ENCODE peak calls at places on chromosomes 12 and 14, in nine cellular contexts. F is tibial artery, M is GM12864, X is right lobe of liver, N is astrocyte of the spinal cord, E is lower leg skin, T is osteoblast, I is BJ, A is GM12865. B is an unnamed sample.

GRCh38 chr14:57244103-57244502 is 24.6 kb downstream of the EXOC5 start:
- DNase-seq in E (no peak), X (no peak), F (no peak), T (no peak), M (no peak), I (peak; percentile 25), N (peak; percentile 28), A (no peak), B (no peak)

GRCh38 chr12:90909069-90909676 is 45.8 kb downstream of the CCER1 start:
- DNase-seq in T (peak; percentile 73), A (peak; percentile 3), E (no peak), N (peak; percentile 65), I (no peak), F (no peak), X (no peak), M (no peak), B (no peak)

GRCh38 chr14:96072076-96072475 is 32.9 kb downstream of the C14orf132 start:
- DNase-seq in E (no peak), F (no peak), N (no peak), I (no peak), M (no peak), X (no peak), A (no peak), T (no peak), B (no peak)

GRCh38 chr14:68622856-68623255 is 170.0 kb downstream of the ZFP36L1 start:
- DNase-seq in M (no peak), X (no peak), A (peak; percentile 63), F (no peak), N (no peak), I (no peak), E (no peak), T (no peak), B (no peak)

GRCh38 chr12:111405856-111406473 is at the start of gene SH2B3:
- DNase-seq in E (no peak), N (no peak), A (no peak), T (peak; percentile 97), M (no peak), F (no peak), I (no peak), X (no peak), B (no peak)

GRCh38 chr12:6872073-6873048 is 742 bp downstream of the SPSB2 start:
- DNase-seq in T (peak; percentile 98), N (peak; percentile 72), X (peak; percentile 89), A (peak; percentile 88), M (no peak), F (peak; percentile 85), E (peak; percentile 76), I (no peak), B (no peak)

GRCh38 chr12:132525833-132526455 is 36.0 kb downstream of the FBRSL1 start:
- DNase-seq in E (no peak), I (no peak), A (no peak), M (no peak), F (no peak), X (no peak), T (no peak), N (no peak), B (no peak)

GRCh38 chr14:101535232-101535631 is 26.1 kb upstream of the DIO3 start:
- DNase-seq in T (no peak), N (no peak), F (no peak), M (no peak), X (no peak), A (no peak), E (no peak), I (no peak), B (no peak)

GRCh38 chr14:91570021-91570420 is 59.9 kb upstream of the PPP4R3A start:
- DNase-seq in T (no peak), X (no peak), M (no peak), N (no peak), A (no peak), E (no peak), F (no peak), I (no peak), B (no peak)

GRCh38 chr14:47722929-47723693 is 47.7 kb upstream of the MDGA2 start:
- DNase-seq in N (no peak), A (no peak), T (no peak), F (no peak), I (no peak), X (no peak), E (no peak), M (no peak), B (no peak)

GRCh38 chr14:58362798-58363412 is 32.8 kb upstream of the TOMM20L start:
- DNase-seq in X (no peak), F (no peak), E (no peak), M (no peak), I (no peak), T (peak; percentile 25), N (peak; percentile 20), A (peak; percentile 34), B (no peak)
- TF ChIP-seq CTCF in X (peak; percentile 49), F (no peak), E (no peak), M (peak; percentile 23), I (peak; percentile 28), T (peak; percentile 32), N (peak; percentile 42), A (peak; percentile 13), B (peak; percentile 25)

GRCh38 chr12:110246690-110247339 is 34.2 kb upstream of the ATP2A2 start:
- DNase-seq in X (no peak), E (no peak), M (no peak), I (no peak), N (no peak), T (no peak), A (no peak), F (no peak), B (no peak)
- H3K4me3 ChIP-seq in X (peak overlapping the region; percentile 24), E (no peak overlapping the region), M (no peak overlapping the region), I (no peak overlapping the region), N (no peak overlapping the region), T (no peak overlapping the region), A (no peak overlapping the region), F (no peak overlapping the region), B (no peak overlapping the region)

GRCh38 chr14:50340945-50341344 is 28.8 kb downstream of the DMAC2L start:
- DNase-seq in A (peak; percentile 10), M (no peak), F (no peak), E (no peak), N (no peak), T (no peak), I (no peak), X (no peak), B (no peak)

GRCh38 chr14:50342211-50343080 is 30.3 kb downstream of the DMAC2L start:
- DNase-seq in I (peak; percentile 58), F (peak; percentile 50), T (no peak), A (peak; percentile 64), M (no peak), X (peak; percentile 70), N (peak; percentile 75), E (peak; percentile 78), B (peak; percentile 59)

GRCh38 chr14:50344116-50344775 is 32.1 kb downstream of the DMAC2L start:
- DNase-seq in N (no peak), I (no peak), T (no peak), X (no peak), A (peak; percentile 77), M (no peak), F (no peak), E (no peak), B (no peak)

GRCh38 chr14:50344831-50345563 is 32.9 kb downstream of the DMAC2L start:
- DNase-seq in F (no peak), I (peak; percentile 65), A (no peak), T (no peak), E (no peak), N (no peak), M (no peak), X (no peak), B (peak; percentile 47)

DNA sequence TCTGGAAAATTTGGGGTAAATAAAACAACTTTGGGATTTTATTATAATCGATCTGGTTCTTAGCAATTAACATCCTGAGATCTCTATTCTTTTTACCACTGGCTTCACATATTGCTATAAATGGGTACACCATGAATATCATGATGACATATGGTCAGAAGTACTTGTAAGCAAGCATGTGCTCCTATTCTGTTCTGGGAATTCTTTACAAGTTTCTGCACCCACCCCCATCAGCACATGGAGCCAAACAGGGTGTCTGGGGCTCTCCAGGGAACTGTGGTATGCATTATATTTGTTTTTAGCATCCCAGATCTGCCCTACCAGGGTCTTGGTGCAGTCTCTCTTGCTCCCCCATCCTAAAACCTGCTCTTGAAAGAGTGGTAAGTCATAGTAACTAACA is 31.3 kb downstream of the DMAC2L start:
- DNase-seq in I (no peak), X (no peak), N (no peak), T (no peak), F (no peak), A (no peak), M (no peak), E (no peak), B (no peak)
- TF ChIP-seq CTCF in I (no peak), X (no peak), N (no peak), T (no peak), F (no peak), A (no peak), M (no peak), E (no peak), B (no peak)

GRCh38 chr14:94388027-94388895 is at the start of gene SERPINA1:
- DNase-seq in I (no peak), N (peak; percentile 35), F (no peak), T (no peak), E (no peak), X (peak; percentile 89), A (no peak), M (no peak), B (no peak)

GRCh38 chr14:94386085-94387031 is 2.0 kb downstream of the SERPINA1 start:
- DNase-seq in M (no peak), T (no peak), I (no peak), F (no peak), X (peak; percentile 31), N (no peak), A (no peak), E (no peak), B (no peak)

GRCh38 chr14:94388896-94389469 is 581 bp upstream of the SERPINA1 start:
- DNase-seq in I (no peak), F (no peak), M (no peak), X (peak; percentile 20), N (no peak), E (no peak), T (no peak), A (no peak), B (no peak)

GRCh38 chr14:94385553-94386057 is 2.8 kb downstream of the SERPINA1 start:
- DNase-seq in X (peak; percentile 43), T (no peak), E (no peak), N (no peak), F (no peak), M (no peak), I (no peak), A (no peak), B (no peak)

DNA sequence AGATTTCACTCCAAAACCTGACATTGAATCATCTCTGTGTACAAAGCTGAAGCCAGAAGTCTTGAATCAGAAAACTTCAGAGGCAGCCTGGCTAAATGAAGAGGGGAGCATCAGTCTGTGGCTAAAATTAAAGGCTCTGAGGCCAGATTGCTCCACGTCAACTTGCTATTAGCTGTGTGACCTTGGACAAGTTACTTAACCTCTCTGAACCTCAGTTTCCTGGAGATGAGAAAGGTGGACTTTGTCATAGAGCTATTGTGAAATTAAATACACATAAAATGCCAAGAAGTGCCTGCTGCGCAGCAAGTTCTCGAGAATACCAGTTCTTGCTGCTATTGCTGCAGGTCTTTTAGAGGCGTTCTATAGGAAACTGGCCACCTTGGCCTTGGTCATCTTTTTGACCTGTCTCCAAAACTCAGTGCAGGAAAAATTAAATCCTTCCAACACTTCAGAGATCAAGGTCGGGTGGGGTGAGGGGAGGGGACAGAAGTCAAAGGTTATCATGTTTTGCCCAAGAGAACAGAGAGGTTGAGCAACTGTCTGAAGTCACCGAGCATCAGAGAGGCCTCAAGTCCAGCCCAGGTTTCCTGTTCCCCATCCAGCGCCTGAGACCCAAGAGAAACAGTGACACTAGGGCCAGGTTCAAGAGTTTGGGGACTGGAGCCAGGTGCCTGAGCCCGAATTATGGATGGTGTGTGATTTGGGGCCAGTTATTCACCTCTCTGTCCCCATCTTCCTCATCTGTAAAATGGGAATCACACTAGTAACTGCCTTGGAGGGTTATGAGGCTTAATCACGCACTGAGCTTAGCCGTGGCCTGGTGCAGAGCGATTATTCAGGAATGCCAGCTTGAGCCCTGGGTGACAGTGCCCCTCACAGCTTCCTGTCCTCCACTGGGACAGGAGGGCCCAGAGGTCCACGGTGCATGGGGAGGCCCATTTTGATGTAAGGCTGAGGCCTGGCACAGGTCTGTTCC is 1.1 kb downstream of the SERPINA1 start:
- DNase-seq in X (peak; percentile 19), I (no peak), N (no peak), T (no peak), F (no peak), E (no peak), A (no peak), M (no peak), B (no peak)
- H3K4me3 ChIP-seq in X (peak overlapping the region; percentile 93), I (no peak overlapping the region), N (no peak overlapping the region), T (no peak overlapping the region), F (no peak overlapping the region), E (no peak overlapping the region), A (no peak overlapping the region), M (no peak overlapping the region), B (no peak overlapping the region)